ENCODE peak calls at places on chromosome 7, in four cellular contexts. W, Q, Z and F are unnamed samples.

GRCh38 chr7:117872565-117873055 is 631 bp downstream of the CTTNBP2 start:
- DNase-seq in W (no peak), Z (peak), Q (no peak), F (peak)

GRCh38 chr7:120521761-120522737 is 249.1 kb downstream of the KCND2 start:
- DNase-seq in Q (no peak), W (no peak), Z (no peak), F (peak)

GRCh38 chr7:64887756-64888508 is 15.1 kb upstream of the ZNF273 start:
- DNase-seq in Q (peak), Z (peak), W (no peak), F (no peak)

GRCh38 chr7:101947899-101948298 is 130.5 kb downstream of the CUX1 start:
- DNase-seq in W (peak), Q (no peak), Z (no peak), F (peak)

GRCh38 chr7:81725496-81726117 is 44.2 kb downstream of the HGF start:
- DNase-seq in W (no peak), Z (no peak), Q (no peak), F (no peak)

GRCh38 chr7:16817536-16817935 is 12.7 kb upstream of the AGR2 start:
- DNase-seq in W (no peak), Z (no peak), Q (no peak), F (no peak)

GRCh38 chr7:94440460-94441039 is 45.9 kb downstream of the COL1A2 start:
- DNase-seq in Z (no peak), Q (no peak), W (no peak), F (no peak)

GRCh38 chr7:25849361-25850184 is 302.4 kb upstream of the NFE2L3 start:
- DNase-seq in W (no peak), Q (no peak), Z (no peak), F (no peak)

GRCh38 chr7:47685712-47686376 is 103.9 kb upstream of the TNS3 start:
- DNase-seq in W (no peak), Z (no peak), Q (no peak), F (no peak)

GRCh38 chr7:11343136-11343535 is 369.5 kb downstream of the PHF14 start:
- DNase-seq in Q (no peak), W (no peak), Z (no peak), F (no peak)

GRCh38 chr7:115679976-115680375 is 350.6 kb downstream of the TFEC start:
- DNase-seq in W (no peak), Z (peak), Q (no peak), F (peak)

GRCh38 chr7:44293561-44294324 is 31.7 kb downstream of the CAMK2B start:
- DNase-seq in Q (no peak), Z (peak), W (no peak), F (peak)

GRCh38 chr7:92646966-92647625 is 56.9 kb upstream of the FAM133B start:
- DNase-seq in Q (no peak), Z (no peak), W (no peak), F (no peak)

GRCh38 chr7:47647213-47647985 is 65.5 kb upstream of the TNS3 start:
- DNase-seq in Z (no peak), W (no peak), Q (no peak), F (no peak)

GRCh38 chr7:115099906-115100305 is 178.0 kb downstream of the MDFIC start:
- DNase-seq in Q (no peak), Z (no peak), W (no peak), F (no peak)

GRCh38 chr7:19963695-19964094 is 190.3 kb upstream of the TMEM196 start:
- DNase-seq in W (no peak), Q (no peak), Z (no peak), F (no peak)

GRCh38 chr7:44056681-44057080 is 8.7 kb downstream of the PGAM2 start:
- DNase-seq in Z (no peak), Q (no peak), W (no peak), F (no peak)